ENCODE peak calls at places on chromosomes 11 and 22, in five cellular contexts. One of them, this sample, is unnamed.

GRCh38 chr11:116449522-116449921 is 323.3 kb downstream of the BUD13 start:
- ATAC-seq in right lobe of liver: no peak
- ATAC-seq in right cardiac atrium: no peak
- ATAC-seq in gastrocnemius medialis: no peak
- ATAC-seq in heart right ventricle: no peak
- ATAC-seq in this sample: no peak

GRCh38 chr22:17590586-17590985 is 27.3 kb downstream of the SLC25A18 start:
- ATAC-seq in right lobe of liver: no peak
- ATAC-seq in right cardiac atrium: no peak
- ATAC-seq in gastrocnemius medialis: no peak
- ATAC-seq in heart right ventricle: no peak
- ATAC-seq in this sample: no peak

GRCh38 chr11:29623144-29623722 is 393.6 kb downstream of the KCNA4 start:
- ATAC-seq in right lobe of liver: no peak
- ATAC-seq in right cardiac atrium: no peak
- ATAC-seq in gastrocnemius medialis: no peak
- ATAC-seq in heart right ventricle: no peak
- ATAC-seq in this sample: no peak

GRCh38 chr11:109071712-109072524 is 350.1 kb upstream of the C11orf87 start:
- ATAC-seq in right lobe of liver: no peak
- ATAC-seq in right cardiac atrium: peak; percentile 91
- ATAC-seq in gastrocnemius medialis: peak; percentile 95
- ATAC-seq in heart right ventricle: peak; percentile 96
- ATAC-seq in this sample: peak; percentile 84

GRCh38 chr11:70483077-70483861 is 84.9 kb downstream of the CTTN start:
- ATAC-seq in right lobe of liver: peak; percentile 15
- ATAC-seq in right cardiac atrium: peak; percentile 51
- ATAC-seq in gastrocnemius medialis: peak; percentile 36
- ATAC-seq in heart right ventricle: peak; percentile 70
- ATAC-seq in this sample: peak; percentile 51

GRCh38 chr22:50313021-50313420 is 5.6 kb upstream of the PLXNB2 start:
- ATAC-seq in right lobe of liver: no peak
- ATAC-seq in right cardiac atrium: no peak
- ATAC-seq in gastrocnemius medialis: no peak
- ATAC-seq in heart right ventricle: no peak
- ATAC-seq in this sample: no peak

GRCh38 chr11:109945626-109946321 is 147.4 kb upstream of the ZC3H12C start:
- ATAC-seq in right lobe of liver: peak; percentile 28
- ATAC-seq in right cardiac atrium: no peak
- ATAC-seq in gastrocnemius medialis: peak; percentile 34
- ATAC-seq in heart right ventricle: peak; percentile 36
- ATAC-seq in this sample: peak; percentile 18

GRCh38 chr22:30121988-30122387 is 41.7 kb downstream of the HORMAD2 start:
- ATAC-seq in right lobe of liver: no peak
- ATAC-seq in right cardiac atrium: no peak
- ATAC-seq in gastrocnemius medialis: no peak
- ATAC-seq in heart right ventricle: no peak
- ATAC-seq in this sample: no peak

GRCh38 chr11:80638296-80638695 is 1197.5 kb upstream of the TENM4 start:
- ATAC-seq in right lobe of liver: no peak
- ATAC-seq in right cardiac atrium: no peak
- ATAC-seq in gastrocnemius medialis: no peak
- ATAC-seq in heart right ventricle: no peak
- ATAC-seq in this sample: no peak

GRCh38 chr11:73625690-73626318 is 20.6 kb upstream of the PLEKHB1 start:
- ATAC-seq in right lobe of liver: peak; percentile 96
- ATAC-seq in right cardiac atrium: peak; percentile 85
- ATAC-seq in gastrocnemius medialis: peak; percentile 83
- ATAC-seq in heart right ventricle: peak; percentile 84
- ATAC-seq in this sample: peak; percentile 84

GRCh38 chr22:22678970-22679369 is 34.6 kb downstream of the GGTLC2 start:
- ATAC-seq in right lobe of liver: no peak
- ATAC-seq in right cardiac atrium: no peak
- ATAC-seq in gastrocnemius medialis: no peak
- ATAC-seq in heart right ventricle: no peak
- ATAC-seq in this sample: no peak

GRCh38 chr22:41907436-41908401 is 7.2 kb downstream of the SHISA8 start:
- ATAC-seq in right lobe of liver: no peak
- ATAC-seq in right cardiac atrium: no peak
- ATAC-seq in gastrocnemius medialis: no peak
- ATAC-seq in heart right ventricle: no peak
- ATAC-seq in this sample: no peak

GRCh38 chr11:133096981-133097380 is 435.3 kb downstream of the OPCML start:
- ATAC-seq in right lobe of liver: no peak
- ATAC-seq in right cardiac atrium: no peak
- ATAC-seq in gastrocnemius medialis: no peak
- ATAC-seq in heart right ventricle: no peak
- ATAC-seq in this sample: no peak

GRCh38 chr11:9606799-9607510 is 33.5 kb downstream of the WEE1 start:
- ATAC-seq in right lobe of liver: peak; percentile 18
- ATAC-seq in right cardiac atrium: peak; percentile 9
- ATAC-seq in gastrocnemius medialis: no peak
- ATAC-seq in heart right ventricle: no peak
- ATAC-seq in this sample: no peak

GRCh38 chr11:99418927-99419707 is 398.4 kb downstream of the CNTN5 start:
- ATAC-seq in right lobe of liver: no peak
- ATAC-seq in right cardiac atrium: no peak
- ATAC-seq in gastrocnemius medialis: no peak
- ATAC-seq in heart right ventricle: no peak
- ATAC-seq in this sample: no peak

GRCh38 chr11:687751-688150 is 7.3 kb downstream of the DEAF1 start:
- ATAC-seq in right lobe of liver: no peak
- ATAC-seq in right cardiac atrium: no peak
- ATAC-seq in gastrocnemius medialis: no peak
- ATAC-seq in heart right ventricle: no peak
- ATAC-seq in this sample: no peak

GRCh38 chr11:29173660-29174062 is 843.2 kb downstream of the KCNA4 start:
- ATAC-seq in right lobe of liver: no peak
- ATAC-seq in right cardiac atrium: no peak
- ATAC-seq in gastrocnemius medialis: no peak
- ATAC-seq in heart right ventricle: no peak
- ATAC-seq in this sample: no peak

GRCh38 chr22:32733900-32734299 is 67.6 kb upstream of the TIMP3 start:
- ATAC-seq in right lobe of liver: no peak
- ATAC-seq in right cardiac atrium: no peak
- ATAC-seq in gastrocnemius medialis: no peak
- ATAC-seq in heart right ventricle: no peak
- ATAC-seq in this sample: no peak

GRCh38 chr11:71483689-71484088 is 30.7 kb downstream of the NADSYN1 start:
- ATAC-seq in right lobe of liver: no peak
- ATAC-seq in right cardiac atrium: no peak
- ATAC-seq in gastrocnemius medialis: no peak
- ATAC-seq in heart right ventricle: no peak
- ATAC-seq in this sample: no peak

GRCh38 chr22:35128637-35129036 is 62.7 kb downstream of the ISX start:
- ATAC-seq in right lobe of liver: no peak
- ATAC-seq in right cardiac atrium: no peak
- ATAC-seq in gastrocnemius medialis: no peak
- ATAC-seq in heart right ventricle: no peak
- ATAC-seq in this sample: no peak

GRCh38 chr11:111807098-111807497 is 40.9 kb upstream of the PPP2R1B start:
- ATAC-seq in right lobe of liver: no peak
- ATAC-seq in right cardiac atrium: no peak
- ATAC-seq in gastrocnemius medialis: no peak
- ATAC-seq in heart right ventricle: no peak
- ATAC-seq in this sample: no peak

GRCh38 chr11:725624-726202 is 19.7 kb downstream of the EPS8L2 start:
- ATAC-seq in right lobe of liver: no peak
- ATAC-seq in right cardiac atrium: no peak
- ATAC-seq in gastrocnemius medialis: no peak
- ATAC-seq in heart right ventricle: no peak
- ATAC-seq in this sample: no peak

GRCh38 chr11:85889676-85890579 is 34.7 kb downstream of the CCDC83 start:
- ATAC-seq in right lobe of liver: no peak
- ATAC-seq in right cardiac atrium: peak; percentile 36
- ATAC-seq in gastrocnemius medialis: no peak
- ATAC-seq in heart right ventricle: no peak
- ATAC-seq in this sample: no peak

GRCh38 chr11:31199403-31199802 is 170.1 kb downstream of the DCDC1 start:
- ATAC-seq in right lobe of liver: no peak
- ATAC-seq in right cardiac atrium: no peak
- ATAC-seq in gastrocnemius medialis: no peak
- ATAC-seq in heart right ventricle: no peak
- ATAC-seq in this sample: no peak

GRCh38 chr11:73106347-73106746 is 35.8 kb downstream of the FCHSD2 start:
- ATAC-seq in right lobe of liver: no peak
- ATAC-seq in right cardiac atrium: no peak
- ATAC-seq in gastrocnemius medialis: no peak
- ATAC-seq in heart right ventricle: no peak
- ATAC-seq in this sample: no peak

GRCh38 chr11:134728186-134728585 is 316.1 kb upstream of the B3GAT1 start:
- ATAC-seq in right lobe of liver: no peak
- ATAC-seq in right cardiac atrium: no peak
- ATAC-seq in gastrocnemius medialis: no peak
- ATAC-seq in heart right ventricle: no peak
- ATAC-seq in this sample: no peak

DNA sequence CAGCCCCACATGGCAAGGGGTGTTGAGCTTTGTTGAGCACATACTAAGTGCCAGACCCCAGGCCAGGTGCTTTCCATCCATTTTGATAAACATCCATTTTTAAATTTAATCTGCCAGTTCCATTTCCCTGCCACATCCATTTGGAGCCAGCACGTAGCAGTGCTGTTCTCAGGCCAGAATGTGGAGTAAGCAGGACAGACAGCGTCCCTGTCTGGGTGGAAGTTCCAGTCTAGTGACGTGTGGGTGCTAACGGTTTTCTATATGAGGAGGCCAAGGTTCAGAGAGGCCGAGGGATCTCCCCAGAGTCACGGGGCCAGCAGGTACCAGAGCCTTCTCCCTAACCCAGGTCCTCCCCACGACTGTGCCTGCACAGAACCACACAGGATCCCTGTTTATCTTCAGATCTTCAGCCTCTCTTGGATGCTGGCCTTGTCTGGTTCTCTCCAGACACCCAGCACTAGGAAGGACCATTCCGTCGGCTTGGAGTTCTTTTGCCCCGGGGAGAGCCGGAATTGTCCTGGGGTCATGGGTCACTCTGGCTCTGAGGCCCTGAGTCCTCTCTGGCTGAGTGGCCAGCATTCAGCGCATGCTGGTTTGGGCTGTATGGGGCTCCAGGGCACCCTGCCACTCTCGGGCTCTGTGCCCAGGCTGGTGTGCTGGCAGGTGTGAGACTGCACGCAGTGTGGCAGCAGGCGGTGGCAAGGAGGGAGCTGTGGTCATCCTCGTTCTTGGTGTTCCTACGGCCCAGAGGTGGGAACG is 63.6 kb upstream of the PPARA start:
- ATAC-seq in right lobe of liver: no peak
- ATAC-seq in right cardiac atrium: no peak
- ATAC-seq in gastrocnemius medialis: no peak
- ATAC-seq in heart right ventricle: no peak
- ATAC-seq in this sample: no peak
- H3K4me1 ChIP-seq in right lobe of liver: peaks cover 70% of the 10 kb centered on the region
- H3K4me1 ChIP-seq in right cardiac atrium: peaks cover 39% of the 10 kb centered on the region
- H3K4me1 ChIP-seq in gastrocnemius medialis: peaks cover 100% of the 10 kb centered on the region
- H3K4me1 ChIP-seq in heart right ventricle: peaks cover 100% of the 10 kb centered on the region
- H3K4me1 ChIP-seq in this sample: peaks cover 100% of the 10 kb centered on the region

GRCh38 chr22:38729946-38730345 is 24.2 kb downstream of the GTPBP1 start:
- ATAC-seq in right lobe of liver: no peak
- ATAC-seq in right cardiac atrium: no peak
- ATAC-seq in gastrocnemius medialis: no peak
- ATAC-seq in heart right ventricle: no peak
- ATAC-seq in this sample: no peak

GRCh38 chr22:38732251-38732815 is 23.5 kb downstream of the SUN2 start:
- ATAC-seq in right lobe of liver: peak; percentile 69
- ATAC-seq in right cardiac atrium: no peak
- ATAC-seq in gastrocnemius medialis: no peak
- ATAC-seq in heart right ventricle: peak; percentile 61
- ATAC-seq in this sample: peak; percentile 14

GRCh38 chr22:38728899-38729796 is 23.4 kb downstream of the GTPBP1 start:
- ATAC-seq in right lobe of liver: no peak
- ATAC-seq in right cardiac atrium: no peak
- ATAC-seq in gastrocnemius medialis: no peak
- ATAC-seq in heart right ventricle: no peak
- ATAC-seq in this sample: no peak

GRCh38 chr22:38731703-38732161 is 24.1 kb downstream of the SUN2 start:
- ATAC-seq in right lobe of liver: no peak
- ATAC-seq in right cardiac atrium: no peak
- ATAC-seq in gastrocnemius medialis: no peak
- ATAC-seq in heart right ventricle: no peak
- ATAC-seq in this sample: no peak

DNA sequence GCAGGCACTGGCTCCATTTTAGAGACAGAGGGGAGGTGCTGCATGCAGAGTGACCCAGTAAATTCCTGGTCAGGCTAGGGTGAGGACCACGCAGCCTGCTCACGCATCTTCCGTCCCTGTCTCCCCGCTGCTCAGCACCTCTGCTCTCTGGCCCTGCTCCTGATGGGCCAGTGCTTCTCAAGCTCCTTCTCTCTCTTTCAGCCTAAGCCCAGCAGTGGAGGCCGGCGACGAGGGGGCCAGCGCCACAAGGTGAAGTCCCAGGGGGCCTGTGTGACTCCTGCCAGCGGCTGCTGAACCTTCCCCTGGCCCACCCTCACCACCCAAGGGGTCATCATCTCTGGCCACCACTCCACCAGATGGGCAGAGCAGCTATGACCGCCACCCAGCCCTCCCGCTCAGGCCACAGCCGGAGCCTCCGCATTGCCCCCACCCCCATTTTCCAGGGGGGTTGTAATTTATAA is 24.7 kb downstream of the GTPBP1 start:
- ATAC-seq in right lobe of liver: no peak
- ATAC-seq in right cardiac atrium: no peak
- ATAC-seq in gastrocnemius medialis: no peak
- ATAC-seq in heart right ventricle: no peak
- ATAC-seq in this sample: no peak
- H3K4me1 ChIP-seq in right lobe of liver: peaks cover 43% of the 10 kb centered on the region
- H3K4me1 ChIP-seq in right cardiac atrium: peaks cover 2% of the 10 kb centered on the region
- H3K4me1 ChIP-seq in gastrocnemius medialis: peaks cover 34% of the 10 kb centered on the region
- H3K4me1 ChIP-seq in heart right ventricle: peaks cover 39% of the 10 kb centered on the region
- H3K4me1 ChIP-seq in this sample: peaks cover 26% of the 10 kb centered on the region

DNA sequence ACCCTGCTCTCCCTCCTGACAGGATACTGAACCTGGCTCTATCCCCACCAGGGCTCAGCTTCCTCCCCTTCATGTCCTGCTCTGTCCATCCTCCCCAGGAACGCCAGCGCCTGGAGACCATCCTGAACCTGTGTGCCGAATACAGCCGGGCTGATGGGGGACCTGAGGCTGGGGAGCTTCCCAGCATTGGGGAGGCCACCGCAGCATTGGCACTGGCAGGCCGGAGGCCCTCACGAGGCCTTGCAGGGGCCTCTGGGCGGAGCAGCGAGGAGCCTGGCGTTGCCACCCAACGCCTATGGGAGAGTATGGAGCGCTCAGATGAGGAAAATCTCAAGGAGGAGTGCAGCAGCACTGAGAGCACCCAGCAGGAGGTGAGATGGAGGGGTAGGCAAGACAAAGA is 23.7 kb downstream of the PHLDB1 start:
- ATAC-seq in right lobe of liver: no peak
- ATAC-seq in right cardiac atrium: no peak
- ATAC-seq in gastrocnemius medialis: no peak
- ATAC-seq in heart right ventricle: no peak
- ATAC-seq in this sample: no peak
- H3K4me1 ChIP-seq in right lobe of liver: peaks cover 10% of the 10 kb centered on the region
- H3K4me1 ChIP-seq in right cardiac atrium: peaks cover 13% of the 10 kb centered on the region
- H3K4me1 ChIP-seq in gastrocnemius medialis: peaks cover 52% of the 10 kb centered on the region
- H3K4me1 ChIP-seq in heart right ventricle: peaks cover 86% of the 10 kb centered on the region
- H3K4me1 ChIP-seq in this sample: peaks cover 4% of the 10 kb centered on the region

GRCh38 chr22:31290494-31291402 is 1.5 kb downstream of the PIK3IP1 start:
- ATAC-seq in right lobe of liver: peak; percentile 89
- ATAC-seq in right cardiac atrium: peak; percentile 95
- ATAC-seq in gastrocnemius medialis: peak; percentile 81
- ATAC-seq in heart right ventricle: peak; percentile 95
- ATAC-seq in this sample: peak; percentile 96
- H3K4me1 ChIP-seq in right lobe of liver: peaks cover 12% of the 10 kb centered on the region
- H3K4me1 ChIP-seq in right cardiac atrium: peaks cover 4% of the 10 kb centered on the region
- H3K4me1 ChIP-seq in gastrocnemius medialis: peaks cover 48% of the 10 kb centered on the region
- H3K4me1 ChIP-seq in heart right ventricle: peaks cover 76% of the 10 kb centered on the region
- H3K4me1 ChIP-seq in this sample: peaks cover 2% of the 10 kb centered on the region

GRCh38 chr22:24141586-24141985 is 39.7 kb upstream of the SUSD2 start:
- ATAC-seq in right lobe of liver: no peak
- ATAC-seq in right cardiac atrium: no peak
- ATAC-seq in gastrocnemius medialis: no peak
- ATAC-seq in heart right ventricle: no peak
- ATAC-seq in this sample: no peak
- H3K4me1 ChIP-seq in right lobe of liver: peaks cover 11% of the 10 kb centered on the region
- H3K4me1 ChIP-seq in right cardiac atrium: peaks cover 24% of the 10 kb centered on the region
- H3K4me1 ChIP-seq in gastrocnemius medialis: peaks cover 21% of the 10 kb centered on the region
- H3K4me1 ChIP-seq in heart right ventricle: peaks cover 66% of the 10 kb centered on the region
- H3K4me1 ChIP-seq in this sample: peaks cover 99% of the 10 kb centered on the region

This sample was measured in gastroesophageal sphincter.